ENCODE peak calls at places on chromosomes 3 and 15, in nine cellular contexts. One of them, this sample, is unnamed.

GRCh38 chr3:42656680-42657610 is 3.4 kb downstream of the ZBTB47 start:
- DNase-seq in upper lobe of right lung: no peak
- DNase-seq in ovary: peak; percentile 10
- DNase-seq in heart left ventricle: no peak
- DNase-seq in cardiac muscle cell: no peak
- DNase-seq in left lung: no peak
- DNase-seq in GM23248: no peak
- DNase-seq in naive thymus-derived CD4-positive, alpha-beta T cell: no peak
- DNase-seq in heart right ventricle: no peak
- DNase-seq in this sample: no peak

GRCh38 chr3:137970914-137971831 is 38.8 kb upstream of the CLDN18 start:
- DNase-seq in upper lobe of right lung: peak; percentile 92
- DNase-seq in heart left ventricle: peak; percentile 83
- DNase-seq in GM23248: peak; percentile 80
- DNase-seq in heart right ventricle: peak; percentile 73
- DNase-seq in naive thymus-derived CD4-positive, alpha-beta T cell: peak; percentile 6
- DNase-seq in left lung: peak; percentile 77
- DNase-seq in cardiac muscle cell: peak; percentile 88
- DNase-seq in ovary: peak; percentile 46
- DNase-seq in this sample: peak; percentile 69

GRCh38 chr3:27105904-27106303 is 263.3 kb downstream of the NEK10 start:
- DNase-seq in left lung: no peak
- DNase-seq in ovary: no peak
- DNase-seq in heart left ventricle: no peak
- DNase-seq in cardiac muscle cell: peak; percentile 32
- DNase-seq in upper lobe of right lung: no peak
- DNase-seq in heart right ventricle: no peak
- DNase-seq in GM23248: no peak
- DNase-seq in naive thymus-derived CD4-positive, alpha-beta T cell: no peak
- DNase-seq in this sample: no peak

GRCh38 chr15:79380755-79381499 is 51.2 kb upstream of the MINAR1 start:
- DNase-seq in heart right ventricle: peak; percentile 73
- DNase-seq in naive thymus-derived CD4-positive, alpha-beta T cell: peak; percentile 62
- DNase-seq in heart left ventricle: peak; percentile 74
- DNase-seq in left lung: peak; percentile 66
- DNase-seq in upper lobe of right lung: peak; percentile 78
- DNase-seq in ovary: peak; percentile 63
- DNase-seq in cardiac muscle cell: peak; percentile 87
- DNase-seq in GM23248: peak; percentile 73
- DNase-seq in this sample: no peak

GRCh38 chr3:186361612-186362408 is at the start of gene DGKG:
- DNase-seq in cardiac muscle cell: peak; percentile 50
- DNase-seq in heart right ventricle: peak; percentile 72
- DNase-seq in GM23248: peak; percentile 31
- DNase-seq in upper lobe of right lung: peak; percentile 83
- DNase-seq in left lung: peak; percentile 66
- DNase-seq in heart left ventricle: peak; percentile 81
- DNase-seq in ovary: no peak
- DNase-seq in naive thymus-derived CD4-positive, alpha-beta T cell: no peak
- DNase-seq in this sample: no peak

GRCh38 chr3:149424921-149425320 is 47.5 kb upstream of the TM4SF1 start:
- DNase-seq in heart left ventricle: no peak
- DNase-seq in GM23248: no peak
- DNase-seq in ovary: no peak
- DNase-seq in upper lobe of right lung: no peak
- DNase-seq in left lung: no peak
- DNase-seq in naive thymus-derived CD4-positive, alpha-beta T cell: no peak
- DNase-seq in cardiac muscle cell: no peak
- DNase-seq in heart right ventricle: no peak
- DNase-seq in this sample: no peak

GRCh38 chr3:118128886-118129285 is 905.8 kb downstream of the IGSF11 start:
- DNase-seq in left lung: no peak
- DNase-seq in heart right ventricle: no peak
- DNase-seq in ovary: no peak
- DNase-seq in GM23248: peak; percentile 59
- DNase-seq in cardiac muscle cell: no peak
- DNase-seq in upper lobe of right lung: no peak
- DNase-seq in heart left ventricle: no peak
- DNase-seq in naive thymus-derived CD4-positive, alpha-beta T cell: no peak
- DNase-seq in this sample: no peak

GRCh38 chr3:197019021-197019420 is 10.6 kb downstream of the MELTF start:
- DNase-seq in cardiac muscle cell: no peak
- DNase-seq in left lung: no peak
- DNase-seq in heart right ventricle: no peak
- DNase-seq in heart left ventricle: no peak
- DNase-seq in naive thymus-derived CD4-positive, alpha-beta T cell: no peak
- DNase-seq in upper lobe of right lung: no peak
- DNase-seq in ovary: no peak
- DNase-seq in GM23248: no peak
- DNase-seq in this sample: no peak

GRCh38 chr3:41701196-41701698 is 260.7 kb downstream of the ULK4 start:
- DNase-seq in left lung: no peak
- DNase-seq in heart left ventricle: no peak
- DNase-seq in naive thymus-derived CD4-positive, alpha-beta T cell: no peak
- DNase-seq in upper lobe of right lung: no peak
- DNase-seq in heart right ventricle: no peak
- DNase-seq in cardiac muscle cell: no peak
- DNase-seq in GM23248: peak; percentile 5
- DNase-seq in ovary: no peak
- DNase-seq in this sample: no peak

GRCh38 chr3:160837394-160837975 is 81.5 kb downstream of the PPM1L start:
- DNase-seq in ovary: no peak
- DNase-seq in cardiac muscle cell: no peak
- DNase-seq in upper lobe of right lung: no peak
- DNase-seq in heart left ventricle: no peak
- DNase-seq in naive thymus-derived CD4-positive, alpha-beta T cell: no peak
- DNase-seq in GM23248: no peak
- DNase-seq in left lung: no peak
- DNase-seq in heart right ventricle: no peak
- DNase-seq in this sample: no peak

DNA sequence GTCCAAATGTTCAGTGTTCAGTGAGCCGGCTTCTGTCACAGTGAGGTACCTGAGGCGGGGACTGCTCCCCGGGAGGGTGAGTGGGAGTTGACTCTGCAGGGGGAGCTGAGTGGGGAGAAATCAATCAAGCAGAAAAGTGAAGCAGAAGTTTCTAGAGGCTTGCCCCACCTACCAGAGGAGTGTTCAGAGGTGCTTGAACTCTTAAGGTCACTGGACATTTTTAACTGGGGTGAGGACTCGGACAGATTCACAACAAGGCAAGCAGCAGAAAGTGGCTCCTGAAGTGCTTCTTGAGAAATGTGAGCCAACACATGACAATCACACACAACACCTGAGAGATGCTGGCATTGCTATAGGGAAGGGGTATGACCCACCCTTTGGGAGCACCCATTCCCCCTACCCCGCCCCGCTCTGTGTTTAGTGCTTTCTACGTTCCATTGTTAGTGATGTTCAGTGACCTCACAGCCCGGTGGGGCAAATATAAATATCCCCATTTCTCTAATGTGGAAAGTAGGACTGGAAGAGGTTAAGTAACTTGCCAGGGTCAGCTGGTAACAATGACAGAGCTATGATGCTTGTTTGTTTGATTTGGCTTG is 48.6 kb upstream of the AKAP13 start:
- DNase-seq in cardiac muscle cell: no peak
- DNase-seq in naive thymus-derived CD4-positive, alpha-beta T cell: no peak
- DNase-seq in heart right ventricle: no peak
- DNase-seq in upper lobe of right lung: no peak
- DNase-seq in GM23248: no peak
- DNase-seq in heart left ventricle: no peak
- DNase-seq in left lung: peak; percentile 44
- DNase-seq in ovary: no peak
- DNase-seq in this sample: no peak
- H3K4me1 ChIP-seq in cardiac muscle cell: peaks cover 31% of the 10 kb centered on the region
- H3K4me1 ChIP-seq in naive thymus-derived CD4-positive, alpha-beta T cell: peaks cover 18% of the 10 kb centered on the region
- H3K4me1 ChIP-seq in heart right ventricle: peaks cover 61% of the 10 kb centered on the region
- H3K4me1 ChIP-seq in upper lobe of right lung: peaks cover 28% of the 10 kb centered on the region
- H3K4me1 ChIP-seq in GM23248: peaks cover 39% of the 10 kb centered on the region
- H3K4me1 ChIP-seq in heart left ventricle: peaks cover 65% of the 10 kb centered on the region
- H3K4me1 ChIP-seq in left lung: peaks cover 10% of the 10 kb centered on the region
- H3K4me1 ChIP-seq in ovary: peaks cover 6% of the 10 kb centered on the region
- H3K4me1 ChIP-seq in this sample: peaks cover 12% of the 10 kb centered on the region

GRCh38 chr3:32508731-32509130 is 6.1 kb upstream of the CMTM6 start:
- DNase-seq in ovary: no peak
- DNase-seq in naive thymus-derived CD4-positive, alpha-beta T cell: no peak
- DNase-seq in left lung: no peak
- DNase-seq in GM23248: peak; percentile 53
- DNase-seq in upper lobe of right lung: no peak
- DNase-seq in heart right ventricle: no peak
- DNase-seq in cardiac muscle cell: no peak
- DNase-seq in heart left ventricle: no peak
- DNase-seq in this sample: no peak

GRCh38 chr3:32510075-32510724 is 7.5 kb upstream of the CMTM6 start:
- DNase-seq in heart right ventricle: no peak
- DNase-seq in naive thymus-derived CD4-positive, alpha-beta T cell: peak; percentile 67
- DNase-seq in heart left ventricle: no peak
- DNase-seq in ovary: peak; percentile 50
- DNase-seq in GM23248: peak; percentile 80
- DNase-seq in cardiac muscle cell: peak; percentile 78
- DNase-seq in left lung: peak; percentile 47
- DNase-seq in upper lobe of right lung: no peak
- DNase-seq in this sample: no peak

GRCh38 chr3:32502089-32502943 is at the start of gene CMTM6:
- DNase-seq in GM23248: peak; percentile 93
- DNase-seq in left lung: peak; percentile 88
- DNase-seq in cardiac muscle cell: peak; percentile 90
- DNase-seq in upper lobe of right lung: peak; percentile 92
- DNase-seq in heart right ventricle: peak; percentile 83
- DNase-seq in naive thymus-derived CD4-positive, alpha-beta T cell: peak; percentile 70
- DNase-seq in heart left ventricle: peak; percentile 91
- DNase-seq in ovary: peak; percentile 78
- DNase-seq in this sample: peak; percentile 79

GRCh38 chr3:32502944-32503286 is 263 bp upstream of the CMTM6 start:
- DNase-seq in heart left ventricle: no peak
- DNase-seq in left lung: no peak
- DNase-seq in cardiac muscle cell: no peak
- DNase-seq in naive thymus-derived CD4-positive, alpha-beta T cell: no peak
- DNase-seq in heart right ventricle: no peak
- DNase-seq in upper lobe of right lung: no peak
- DNase-seq in GM23248: no peak
- DNase-seq in ovary: no peak
- DNase-seq in this sample: no peak

DNA sequence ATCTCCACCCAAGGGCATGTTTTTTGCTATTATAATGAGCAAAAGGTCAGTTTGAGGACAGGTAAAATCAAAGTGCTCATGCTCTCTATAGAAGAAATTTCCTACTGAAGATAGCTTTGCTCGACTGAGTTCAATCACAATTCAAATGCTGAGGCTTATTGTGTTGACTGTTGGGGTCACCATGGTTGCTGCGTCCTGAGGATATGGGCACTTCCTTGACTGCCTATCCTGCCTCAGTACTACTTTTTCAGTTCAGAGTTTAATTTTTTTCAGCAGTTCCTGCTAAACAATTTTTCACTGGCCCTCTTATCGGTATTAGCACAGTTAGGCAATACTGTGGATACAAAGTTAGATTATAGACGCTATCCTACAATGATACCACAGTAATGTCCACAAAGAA is 3.8 kb upstream of the CMTM6 start:
- DNase-seq in heart left ventricle: no peak
- DNase-seq in left lung: no peak
- DNase-seq in heart right ventricle: no peak
- DNase-seq in upper lobe of right lung: no peak
- DNase-seq in naive thymus-derived CD4-positive, alpha-beta T cell: no peak
- DNase-seq in GM23248: no peak
- DNase-seq in cardiac muscle cell: no peak
- DNase-seq in ovary: no peak
- DNase-seq in this sample: no peak
- H3K27ac ChIP-seq in heart left ventricle: no peak overlapping the region
- H3K27ac ChIP-seq in left lung: no peak overlapping the region
- H3K27ac ChIP-seq in heart right ventricle: no peak overlapping the region
- H3K27ac ChIP-seq in upper lobe of right lung: no peak overlapping the region
- H3K27ac ChIP-seq in naive thymus-derived CD4-positive, alpha-beta T cell: no peak overlapping the region
- H3K27ac ChIP-seq in GM23248: no peak overlapping the region
- H3K27ac ChIP-seq in cardiac muscle cell: no peak overlapping the region
- H3K27ac ChIP-seq in ovary: no peak overlapping the region
- H3K27ac ChIP-seq in this sample: no peak overlapping the region

GRCh38 chr15:25401511-25401910 is 37.3 kb downstream of the UBE3A start:
- DNase-seq in upper lobe of right lung: no peak
- DNase-seq in heart right ventricle: no peak
- DNase-seq in naive thymus-derived CD4-positive, alpha-beta T cell: no peak
- DNase-seq in ovary: no peak
- DNase-seq in heart left ventricle: no peak
- DNase-seq in GM23248: peak; percentile 31
- DNase-seq in cardiac muscle cell: no peak
- DNase-seq in left lung: no peak
- DNase-seq in this sample: no peak
- H3K9me3 ChIP-seq in upper lobe of right lung: peaks cover 5% of the 10 kb centered on the region
- H3K9me3 ChIP-seq in heart right ventricle: no peaks in the 10 kb centered on the region
- H3K9me3 ChIP-seq in naive thymus-derived CD4-positive, alpha-beta T cell: no peaks in the 10 kb centered on the region
- H3K9me3 ChIP-seq in ovary: no peaks in the 10 kb centered on the region
- H3K9me3 ChIP-seq in heart left ventricle: peaks cover 12% of the 10 kb centered on the region
- H3K9me3 ChIP-seq in GM23248: no peaks in the 10 kb centered on the region
- H3K9me3 ChIP-seq in cardiac muscle cell: no peaks in the 10 kb centered on the region
- H3K9me3 ChIP-seq in left lung: no peaks in the 10 kb centered on the region
- H3K9me3 ChIP-seq in this sample: no peaks in the 10 kb centered on the region

GRCh38 chr15:48388937-48389309 is 57.7 kb downstream of the DUT start:
- DNase-seq in ovary: no peak
- DNase-seq in upper lobe of right lung: no peak
- DNase-seq in heart left ventricle: no peak
- DNase-seq in left lung: no peak
- DNase-seq in GM23248: peak; percentile 70
- DNase-seq in cardiac muscle cell: no peak
- DNase-seq in naive thymus-derived CD4-positive, alpha-beta T cell: no peak
- DNase-seq in heart right ventricle: no peak
- DNase-seq in this sample: no peak
- H3K4me1 ChIP-seq in ovary: peaks cover 6% of the 10 kb centered on the region
- H3K4me1 ChIP-seq in upper lobe of right lung: peaks cover 11% of the 10 kb centered on the region
- H3K4me1 ChIP-seq in heart left ventricle: peaks cover 33% of the 10 kb centered on the region
- H3K4me1 ChIP-seq in left lung: peaks cover 4% of the 10 kb centered on the region
- H3K4me1 ChIP-seq in GM23248: peaks cover 81% of the 10 kb centered on the region
- H3K4me1 ChIP-seq in cardiac muscle cell: peaks cover 8% of the 10 kb centered on the region
- H3K4me1 ChIP-seq in naive thymus-derived CD4-positive, alpha-beta T cell: no peaks in the 10 kb centered on the region
- H3K4me1 ChIP-seq in heart right ventricle: peaks cover 32% of the 10 kb centered on the region
- H3K4me1 ChIP-seq in this sample: peaks cover 11% of the 10 kb centered on the region

GRCh38 chr15:70213779-70214178 is 116.1 kb upstream of the TLE3 start:
- DNase-seq in heart right ventricle: no peak
- DNase-seq in GM23248: no peak
- DNase-seq in cardiac muscle cell: no peak
- DNase-seq in upper lobe of right lung: no peak
- DNase-seq in heart left ventricle: no peak
- DNase-seq in ovary: no peak
- DNase-seq in naive thymus-derived CD4-positive, alpha-beta T cell: no peak
- DNase-seq in left lung: no peak
- DNase-seq in this sample: no peak
- H3K27ac ChIP-seq in heart right ventricle: no peak overlapping the region
- H3K27ac ChIP-seq in GM23248: no peak overlapping the region
- H3K27ac ChIP-seq in cardiac muscle cell: no peak overlapping the region
- H3K27ac ChIP-seq in upper lobe of right lung: no peak overlapping the region
- H3K27ac ChIP-seq in heart left ventricle: no peak overlapping the region
- H3K27ac ChIP-seq in ovary: no peak overlapping the region
- H3K27ac ChIP-seq in naive thymus-derived CD4-positive, alpha-beta T cell: no peak overlapping the region
- H3K27ac ChIP-seq in left lung: no peak overlapping the region
- H3K27ac ChIP-seq in this sample: no peak overlapping the region

This sample was measured in RWPE2.